ENCODE peak calls at places on chromosomes 6 and 20, in six cellular contexts. C is lung; D is heart right ventricle; Q is effector memory CD4-positive, alpha-beta T cell; H is pancreas; T is endodermal cell. Z is an unnamed sample.

GRCh38 chr6:167739721-167740475 is 86.8 kb upstream of the AFDN start:
- DNase-seq in C (no peak), D (no peak), Q (no peak), H (no peak), T (peak; percentile 24), Z (no peak)

GRCh38 chr6:101393291-101394251 is at the start of gene GRIK2:
- DNase-seq in C (no peak), D (no peak), Q (no peak), H (peak; percentile 44), T (peak; percentile 89), Z (peak; percentile 39)

GRCh38 chr6:111551521-111552231 is 54.0 kb downstream of the TRAF3IP2 start:
- DNase-seq in C (peak; percentile 54), D (no peak), Q (no peak), H (peak; percentile 87), T (peak; percentile 63), Z (no peak)

GRCh38 chr20:33305591-33306057 is 22.6 kb downstream of the BPIFB1 start:
- DNase-seq in C (no peak), D (no peak), Q (no peak), H (no peak), T (no peak), Z (no peak)

GRCh38 chr6:6884193-6884627 is 223.6 kb upstream of the RREB1 start:
- DNase-seq in C (no peak), D (no peak), Q (no peak), H (no peak), T (no peak), Z (no peak)

GRCh38 chr6:112839525-112839961 is 492.4 kb downstream of the RFPL4B start:
- DNase-seq in C (no peak), D (peak; percentile 3), Q (no peak), H (no peak), T (no peak), Z (no peak)

GRCh38 chr6:62492192-62492822 is 206.3 kb upstream of the KHDRBS2 start:
- DNase-seq in C (no peak), D (no peak), Q (no peak), H (no peak), T (no peak), Z (no peak)

GRCh38 chr6:157716553-157716952 is 106.5 kb upstream of the SNX9 start:
- DNase-seq in C (no peak), D (no peak), Q (no peak), H (no peak), T (no peak), Z (no peak)

GRCh38 chr6:34912715-34913464 is 23.8 kb downstream of the ANKS1A start:
- DNase-seq in C (no peak), D (no peak), Q (no peak), H (no peak), T (no peak), Z (no peak)

GRCh38 chr6:10409160-10409765 is 5.6 kb downstream of the TFAP2A start:
- DNase-seq in C (no peak), D (no peak), Q (no peak), H (no peak), T (no peak), Z (no peak)

GRCh38 chr6:150191809-150192208 is 49.0 kb downstream of the PPP1R14C start:
- DNase-seq in C (no peak), D (no peak), Q (no peak), H (no peak), T (no peak), Z (no peak)

GRCh38 chr20:33388268-33388667 is 13.1 kb downstream of the CDK5RAP1 start:
- DNase-seq in C (no peak), D (no peak), Q (no peak), H (no peak), T (no peak), Z (no peak)

GRCh38 chr6:56909115-56909907 is 45.6 kb upstream of the BEND6 start:
- DNase-seq in C (no peak), D (no peak), Q (no peak), H (no peak), T (no peak), Z (no peak)

GRCh38 chr6:30163090-30163917 is at the start of gene TRIM15:
- DNase-seq in C (no peak), D (no peak), Q (no peak), H (no peak), T (peak; percentile 67), Z (no peak)

GRCh38 chr20:62293111-62293784 is 9.5 kb upstream of the ADRM1 start:
- DNase-seq in C (no peak), D (no peak), Q (no peak), H (no peak), T (no peak), Z (no peak)

GRCh38 chr6:135162678-135163439 is 18.2 kb upstream of the MYB start:
- DNase-seq in C (no peak), D (no peak), Q (no peak), H (no peak), T (peak; percentile 94), Z (peak; percentile 58)

GRCh38 chr6:158815379-158815724 is 3.8 kb downstream of the EZR start:
- DNase-seq in C (no peak), D (no peak), Q (no peak), H (no peak), T (peak; percentile 43), Z (no peak)
- H3K27ac ChIP-seq in C (no peak overlapping the region), D (peak overlapping the region; percentile 94), Q (peak overlapping the region; percentile 97), H (no peak overlapping the region), T (no peak overlapping the region), Z (peak overlapping the region; percentile 56)

DNA sequence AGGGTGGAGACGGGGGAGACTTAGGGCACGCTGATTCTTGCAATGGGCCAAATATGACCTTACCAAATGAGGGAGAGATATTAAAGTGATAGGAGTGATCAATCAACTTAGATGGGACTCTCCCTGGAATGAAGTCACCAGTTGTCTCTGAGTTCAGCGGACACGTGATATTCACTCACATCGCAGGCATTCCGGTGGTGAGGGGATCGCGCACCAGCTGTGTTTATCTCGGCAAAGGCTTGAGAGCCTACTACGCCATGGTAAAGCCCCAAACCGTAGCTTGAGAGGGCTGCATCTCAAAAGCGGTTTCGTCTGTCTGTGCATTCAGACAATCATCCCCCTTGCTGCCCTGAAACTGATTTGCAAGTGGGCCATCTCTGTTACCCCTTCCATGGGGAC is 5.5 kb downstream of the BMP7 start:
- DNase-seq in C (no peak), D (no peak), Q (no peak), H (no peak), T (no peak), Z (no peak)
- H3K4me1 ChIP-seq in C (no peaks in the 10 kb centered on the region), D (peaks cover 12% of the 10 kb centered on the region), Q (no peaks in the 10 kb centered on the region), H (no peaks in the 10 kb centered on the region), T (peaks cover 26% of the 10 kb centered on the region), Z (no peaks in the 10 kb centered on the region)

GRCh38 chr6:32794510-32794909 is 22.3 kb downstream of the HLA-DOB start:
- DNase-seq in C (no peak), D (no peak), Q (no peak), H (no peak), T (no peak), Z (no peak)
- H3K9me3 ChIP-seq in C (peaks cover 2% of the 10 kb centered on the region), D (no peaks in the 10 kb centered on the region), Q (no peaks in the 10 kb centered on the region), H (no peaks in the 10 kb centered on the region), T (peaks cover 8% of the 10 kb centered on the region), Z (no peaks in the 10 kb centered on the region)

DNA sequence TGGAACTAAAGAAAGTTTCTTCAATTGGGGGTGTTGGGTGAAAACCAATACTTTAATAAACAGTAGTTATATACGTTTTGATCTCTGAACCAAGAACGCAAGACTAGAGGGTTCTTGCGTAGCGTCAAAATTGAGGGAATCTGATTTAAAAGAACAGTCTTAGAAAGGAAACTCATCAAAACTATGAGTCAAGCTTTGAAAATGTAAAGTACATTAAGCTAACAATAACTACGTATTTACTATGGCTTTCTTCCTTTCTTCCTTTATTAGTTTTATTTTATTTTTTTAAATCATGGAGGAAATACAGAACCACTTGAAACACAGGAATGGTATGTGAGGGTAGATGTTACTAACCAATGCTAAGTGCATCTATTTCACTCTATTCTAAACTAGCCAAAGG is 287.0 kb upstream of the RSPO3 start:
- DNase-seq in C (no peak), D (no peak), Q (no peak), H (no peak), T (no peak), Z (no peak)
- H3K27ac ChIP-seq in C (no peak overlapping the region), D (no peak overlapping the region), Q (no peak overlapping the region), H (no peak overlapping the region), T (no peak overlapping the region), Z (no peak overlapping the region)

GRCh38 chr6:21828689-21829088 is 235.1 kb downstream of the SOX4 start:
- DNase-seq in C (no peak), D (no peak), Q (no peak), H (no peak), T (no peak), Z (no peak)

GRCh38 chr6:21824431-21825180 is 231.1 kb downstream of the SOX4 start:
- DNase-seq in C (no peak), D (no peak), Q (no peak), H (no peak), T (no peak), Z (no peak)

GRCh38 chr6:21826031-21826430 is 232.5 kb downstream of the SOX4 start:
- DNase-seq in C (no peak), D (no peak), Q (no peak), H (no peak), T (peak; percentile 84), Z (no peak)

GRCh38 chr6:21827425-21828192 is 234.1 kb downstream of the SOX4 start:
- DNase-seq in C (no peak), D (no peak), Q (no peak), H (no peak), T (no peak), Z (no peak)

GRCh38 chr6:21826460-21826859 is 232.9 kb downstream of the SOX4 start:
- DNase-seq in C (no peak), D (no peak), Q (no peak), H (no peak), T (no peak), Z (no peak)
- H3K4me1 ChIP-seq in C (no peaks in the 10 kb centered on the region), D (peaks cover 5% of the 10 kb centered on the region), Q (no peaks in the 10 kb centered on the region), H (peaks cover 5% of the 10 kb centered on the region), T (peaks cover 11% of the 10 kb centered on the region), Z (no peaks in the 10 kb centered on the region)

GRCh38 chr20:59789641-59790040 is 143.8 kb downstream of the SYCP2 start:
- DNase-seq in C (no peak), D (no peak), Q (no peak), H (no peak), T (no peak), Z (no peak)
- H3K9me3 ChIP-seq in C (peaks cover 6% of the 10 kb centered on the region), D (no peaks in the 10 kb centered on the region), Q (peaks cover 8% of the 10 kb centered on the region), H (no peaks in the 10 kb centered on the region), T (peaks cover 9% of the 10 kb centered on the region), Z (no peaks in the 10 kb centered on the region)